ENCODE peak calls at places on chromosomes 12 and 14, in ten cellular contexts. H is brain microvascular endothelial cell, E is left lung, O is pancreas, U is AG04449, I is A549, C is WTC11, Z is cardiac muscle cell, B is GM20000, G is choroid plexus epithelial cell. N is an unnamed sample.

GRCh38 chr12:57755454-57756372 is 810 bp downstream of the MARCHF9 start:
- DNase-seq in U (no peak), I (no peak), C (no peak), O (peak), Z (no peak), G (no peak), E (peak), H (no peak), B (peak), N (no peak)

GRCh38 chr12:116143883-116144266 is 133.6 kb downstream of the MED13L start:
- DNase-seq in I (no peak), G (peak), H (peak), O (no peak), E (no peak), Z (peak), C (no peak), U (peak), B (no peak), N (peak)

GRCh38 chr12:93591137-93591868 is 18.8 kb downstream of the SOCS2 start:
- DNase-seq in B (peak), G (peak), H (peak), C (peak), Z (peak), I (peak), O (peak), U (no peak), E (peak), N (peak)

GRCh38 chr12:57242329-57242690 is 8.7 kb downstream of the STAC3 start:
- DNase-seq in B (no peak), G (no peak), C (no peak), E (no peak), H (no peak), I (no peak), O (peak), U (no peak), Z (no peak), N (no peak)

GRCh38 chr14:69767369-69767999 is 542 bp downstream of the SRSF5 start:
- DNase-seq in U (peak), B (peak), Z (peak), I (peak), O (peak), G (peak), E (peak), C (peak), H (peak), N (peak)

GRCh38 chr14:74980746-74981661 is 21.7 kb upstream of the EIF2B2 start:
- DNase-seq in H (peak), B (no peak), Z (peak), I (no peak), E (no peak), G (peak), U (no peak), O (no peak), C (peak), N (peak)

GRCh38 chr14:69152181-69152943 is 557 bp downstream of the DCAF5 start:
- DNase-seq in C (peak), E (peak), O (peak), Z (peak), B (peak), G (peak), I (no peak), U (no peak), H (no peak), N (peak)

GRCh38 chr12:96383991-96384390 is 16.2 kb downstream of the CDK17 start:
- DNase-seq in H (no peak), E (no peak), I (no peak), C (no peak), U (no peak), B (no peak), Z (peak), G (peak), O (no peak), N (peak)

GRCh38 chr12:104547239-104547638 is 90.5 kb downstream of the CHST11 start:
- DNase-seq in B (no peak), E (no peak), O (no peak), Z (no peak), C (no peak), G (no peak), U (no peak), H (no peak), I (no peak), N (no peak)

GRCh38 chr14:89000007-89000942 is 175.8 kb downstream of the TTC8 start:
- DNase-seq in I (peak), C (peak), E (peak), H (peak), O (peak), Z (peak), B (no peak), U (peak), G (peak), N (peak)

GRCh38 chr12:108734200-108734906 is 3.0 kb upstream of the CORO1C start:
- DNase-seq in H (peak), U (peak), B (peak), O (peak), Z (peak), G (peak), E (no peak), I (peak), C (no peak), N (peak)

GRCh38 chr12:62472472-62472871 is 5.8 kb downstream of the MON2 start:
- DNase-seq in I (no peak), B (no peak), U (no peak), H (no peak), O (no peak), C (no peak), Z (no peak), E (no peak), G (no peak), N (no peak)

GRCh38 chr12:98725481-98726247 is 80.6 kb downstream of the APAF1 start:
- DNase-seq in U (peak), O (peak), I (no peak), E (no peak), B (peak), G (peak), H (peak), Z (peak), C (peak), N (peak)

GRCh38 chr14:60206249-60206670 is 41.1 kb upstream of the DHRS7 start:
- DNase-seq in Z (no peak), E (no peak), I (no peak), H (no peak), B (no peak), G (no peak), O (no peak), C (no peak), U (no peak), N (no peak)

GRCh38 chr14:39499514-39499913 is 67.3 kb upstream of the FBXO33 start:
- DNase-seq in I (no peak), B (no peak), E (no peak), U (no peak), H (no peak), C (no peak), O (no peak), Z (no peak), G (no peak), N (no peak)

GRCh38 chr14:20631821-20632389 is 9.6 kb downstream of the OR6S1 start:
- DNase-seq in U (no peak), I (peak), H (peak), B (no peak), O (peak), Z (peak), E (peak), G (peak), C (peak), N (peak)

GRCh38 chr12:96073346-96074336 is 38.3 kb upstream of the LTA4H start:
- DNase-seq in I (peak), B (no peak), E (no peak), O (no peak), C (no peak), Z (peak), U (no peak), H (no peak), G (no peak), N (peak)

GRCh38 chr12:128820723-128821432 is 2.9 kb downstream of the SLC15A4 start:
- DNase-seq in G (peak), U (no peak), I (no peak), O (no peak), H (no peak), Z (no peak), E (peak), C (no peak), B (peak), N (no peak)

GRCh38 chr12:68739891-68740290 is 6.1 kb upstream of the SLC35E3 start:
- DNase-seq in G (no peak), U (no peak), I (no peak), Z (no peak), E (no peak), B (no peak), C (no peak), H (no peak), O (no peak), N (no peak)

GRCh38 chr12:91406920-91407341 is 224.3 kb upstream of the DCN start:
- DNase-seq in G (peak), Z (peak), I (peak), B (peak), C (no peak), U (no peak), O (no peak), E (no peak), H (peak), N (peak)

GRCh38 chr12:2242816-2243215 is 190.0 kb downstream of the CACNA1C start:
- DNase-seq in E (no peak), G (no peak), H (no peak), I (no peak), B (no peak), Z (no peak), C (no peak), U (no peak), O (no peak), N (no peak)

GRCh38 chr14:68333265-68333664 is 459.6 kb downstream of the ZFP36L1 start:
- DNase-seq in B (no peak), Z (no peak), E (no peak), I (no peak), U (no peak), H (no peak), G (no peak), O (no peak), C (no peak), N (no peak)

GRCh38 chr14:69226178-69226577 is 33.8 kb upstream of the GALNT16 start:
- DNase-seq in G (no peak), H (no peak), B (no peak), C (no peak), I (no peak), U (no peak), E (no peak), Z (peak), O (no peak), N (peak)

GRCh38 chr12:22986997-22987396 is 362.0 kb downstream of the ETNK1 start:
- DNase-seq in C (no peak), U (no peak), Z (no peak), O (no peak), B (no peak), I (no peak), G (no peak), E (no peak), H (no peak), N (peak)

GRCh38 chr12:51647647-51648046 is 56.6 kb downstream of the SCN8A start:
- DNase-seq in U (no peak), Z (no peak), G (no peak), E (no peak), C (no peak), O (no peak), H (no peak), I (no peak), B (no peak), N (no peak)

GRCh38 chr14:70907996-70908917 is 998 bp downstream of the PCNX1 start:
- DNase-seq in I (peak), H (peak), B (peak), E (peak), Z (peak), C (peak), G (peak), U (no peak), O (peak), N (peak)

GRCh38 chr12:110661337-110661972 is 27.5 kb downstream of the HVCN1 start:
- DNase-seq in B (peak), O (no peak), I (no peak), C (no peak), G (no peak), H (no peak), U (no peak), Z (no peak), E (peak), N (no peak)

GRCh38 chr14:43014338-43014737 is 1407.7 kb downstream of the LRFN5 start:
- DNase-seq in O (no peak), I (no peak), C (no peak), H (no peak), Z (no peak), G (no peak), U (no peak), E (no peak), B (no peak), N (no peak)

GRCh38 chr12:130955238-130955816 is 1.6 kb downstream of the ADGRD1 start:
- DNase-seq in B (no peak), I (no peak), E (no peak), U (no peak), C (no peak), O (no peak), H (no peak), Z (no peak), G (no peak), N (no peak)

GRCh38 chr14:89672636-89673279 is 255.7 kb upstream of the FOXN3 start:
- DNase-seq in H (peak), I (no peak), B (no peak), C (no peak), E (peak), O (no peak), G (no peak), Z (peak), U (no peak), N (peak)

GRCh38 chr12:121246893-121247557 is 37.1 kb downstream of the P2RX4 start:
- DNase-seq in H (no peak), B (no peak), G (no peak), C (no peak), Z (no peak), U (no peak), I (no peak), O (no peak), E (no peak), N (no peak)

GRCh38 chr12:130870442-130871285 is 1.2 kb upstream of the RAN start:
- DNase-seq in G (peak), H (peak), E (peak), Z (peak), O (peak), U (peak), B (peak), C (peak), I (peak), N (peak)

GRCh38 chr14:51354846-51355245 is 114.8 kb downstream of the TMX1 start:
- DNase-seq in O (no peak), Z (no peak), H (no peak), U (no peak), E (no peak), C (no peak), G (no peak), B (no peak), I (no peak), N (no peak)

GRCh38 chr12:121799842-121800693 is 3.7 kb upstream of the SETD1B start:
- DNase-seq in C (peak), H (peak), Z (peak), B (peak), G (peak), E (peak), I (peak), O (peak), U (peak), N (peak)

GRCh38 chr14:85315891-85316290 is 214.1 kb upstream of the FLRT2 start:
- DNase-seq in G (no peak), C (no peak), U (no peak), O (no peak), B (no peak), I (no peak), E (no peak), H (no peak), Z (no peak), N (no peak)

GRCh38 chr12:38411426-38411825 is 94.9 kb downstream of the ALG10B start:
- DNase-seq in G (no peak), U (no peak), Z (no peak), B (no peak), O (no peak), I (no peak), H (no peak), E (no peak), C (no peak), N (no peak)

GRCh38 chr12:25958254-25959068 is at the start of gene RASSF8:
- DNase-seq in B (peak), Z (peak), I (peak), G (peak), C (peak), H (peak), U (no peak), O (peak), E (peak), N (peak)

GRCh38 chr12:3446235-3446634 is 44.8 kb upstream of the PRMT8 start:
- DNase-seq in E (no peak), I (no peak), C (no peak), B (no peak), G (no peak), U (no peak), H (no peak), Z (no peak), O (no peak), N (no peak)

GRCh38 chr12:118430516-118430915 is 54.2 kb downstream of the SUDS3 start:
- DNase-seq in B (no peak), O (no peak), I (no peak), H (peak), E (no peak), Z (no peak), G (no peak), C (no peak), U (no peak), N (no peak)

GRCh38 chr12:118436986-118437385 is 60.6 kb downstream of the SUDS3 start:
- DNase-seq in U (peak), O (no peak), H (peak), Z (no peak), B (no peak), G (peak), I (no peak), E (no peak), C (no peak), N (peak)

GRCh38 chr12:118439068-118439467 is 62.7 kb downstream of the SUDS3 start:
- DNase-seq in I (no peak), B (no peak), U (no peak), O (no peak), E (no peak), H (no peak), C (no peak), Z (no peak), G (no peak), N (no peak)

GRCh38 chr12:118432812-118433540 is 56.6 kb downstream of the SUDS3 start:
- DNase-seq in C (no peak), E (no peak), U (no peak), G (no peak), B (no peak), I (no peak), Z (no peak), H (peak), O (no peak), N (peak)

GRCh38 chr12:118436002-118436724 is 59.8 kb downstream of the SUDS3 start:
- DNase-seq in I (no peak), H (peak), G (no peak), E (no peak), C (peak), B (peak), U (no peak), O (peak), Z (no peak), N (peak)
- TF ChIP-seq CTCF in I (peak), H (peak), G (peak), E (no peak), C (peak), B (peak), U (no peak), O (no peak), Z (no peak), N (peak)

GRCh38 chr14:77108753-77109152 is 10.7 kb downstream of the CIPC start:
- DNase-seq in U (no peak), I (no peak), Z (no peak), G (no peak), H (no peak), C (no peak), O (no peak), E (no peak), B (no peak), N (no peak)
- TF ChIP-seq CTCF in U (no peak), I (no peak), Z (no peak), G (no peak), H (no peak), C (no peak), O (no peak), E (no peak), B (no peak), N (no peak)

DNA sequence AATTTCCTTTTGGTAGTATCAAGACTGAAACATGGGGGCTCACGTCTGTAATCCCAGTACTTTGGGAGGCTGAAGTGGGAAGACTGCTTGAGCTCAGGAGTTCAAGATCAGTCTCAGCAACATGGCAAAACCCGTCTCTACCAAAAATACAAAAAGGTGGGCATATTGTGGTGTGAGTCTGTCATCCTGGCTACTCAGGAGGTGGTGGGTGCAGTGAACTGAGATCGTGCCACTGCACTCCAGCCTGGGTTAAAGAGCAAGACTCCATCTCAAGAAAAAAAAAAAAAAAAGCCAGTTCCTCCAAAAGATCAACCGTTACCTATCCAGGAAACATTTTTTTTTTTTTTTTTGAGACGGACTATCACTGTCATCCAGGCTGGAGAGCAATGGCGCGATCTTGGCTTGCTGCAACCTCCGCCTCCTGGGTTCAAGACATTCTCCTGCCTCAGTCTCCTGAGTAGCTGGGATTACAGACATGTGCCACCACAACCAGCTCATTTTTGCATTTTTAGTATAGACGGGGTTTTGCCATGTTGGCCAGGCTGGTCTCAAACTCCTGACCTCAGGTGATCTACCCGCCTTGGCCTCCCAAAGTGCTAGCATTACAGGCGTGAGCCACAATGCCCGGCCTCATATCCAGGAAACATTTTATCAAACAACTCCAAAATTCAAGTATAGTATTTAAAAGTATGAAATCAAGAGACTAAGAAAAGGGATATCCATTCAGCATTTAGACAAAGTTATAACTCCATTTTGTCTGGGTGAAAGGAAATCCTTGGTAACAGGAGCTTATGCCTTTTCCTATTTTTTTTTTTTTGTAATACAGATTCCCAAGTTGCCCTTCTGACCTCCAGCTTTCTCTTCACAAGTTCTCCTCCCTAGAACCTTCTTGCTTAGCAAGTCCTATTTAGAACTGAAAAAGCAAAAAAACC is 3.4 kb downstream of the ACIN1 start:
- DNase-seq in Z (no peak), G (no peak), B (no peak), H (no peak), E (no peak), O (no peak), I (no peak), U (no peak), C (no peak), N (no peak)
- TF ChIP-seq CTCF in Z (no peak), G (no peak), B (no peak), H (no peak), E (no peak), O (no peak), I (no peak), U (no peak), C (no peak), N (no peak)

DNA sequence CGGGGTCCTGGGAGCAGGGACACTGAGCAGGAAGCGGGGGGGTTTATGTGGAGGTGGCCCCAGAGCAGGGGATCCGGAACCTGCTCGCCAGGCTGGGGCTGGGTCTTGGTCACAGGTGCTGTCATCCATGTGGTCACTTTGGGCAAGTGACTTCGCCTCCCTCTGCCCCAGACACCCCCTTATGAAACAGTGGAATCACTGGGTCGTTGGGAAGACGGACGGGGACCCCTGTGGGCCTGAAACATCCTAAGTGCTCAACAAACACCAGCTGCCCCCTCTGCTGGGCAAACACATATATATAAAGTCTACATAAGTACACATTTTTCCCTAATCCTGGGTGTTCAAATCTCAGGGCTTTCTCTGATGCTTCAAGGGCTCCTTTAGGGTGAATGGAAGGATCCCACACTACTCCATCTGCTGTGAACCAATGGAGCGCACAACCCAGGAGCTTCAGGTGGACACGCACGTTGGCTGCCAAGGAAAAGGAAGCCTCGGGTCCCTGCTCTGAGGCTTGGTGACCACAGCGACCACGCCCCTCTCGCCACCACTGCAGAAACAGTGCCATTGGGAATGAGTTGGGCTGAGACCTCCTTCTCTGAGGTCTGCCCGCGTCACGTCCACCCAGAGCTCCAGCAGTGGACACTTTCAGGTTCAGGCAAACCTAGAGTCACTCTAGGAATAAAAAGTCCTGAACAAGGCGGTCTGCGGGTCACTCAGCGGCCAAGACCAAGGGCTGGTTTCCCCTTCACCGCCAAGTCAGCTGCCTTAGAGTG is 54.6 kb downstream of the CDC42BPB start:
- DNase-seq in C (no peak), G (no peak), B (no peak), U (no peak), I (no peak), Z (no peak), E (peak), O (no peak), H (no peak), N (no peak)
- TF ChIP-seq CTCF in C (no peak), G (peak), B (no peak), U (no peak), I (no peak), Z (no peak), E (no peak), O (no peak), H (peak), N (no peak)

N was measured in cardiac fibroblast.